ENCODE peak calls at places on chromosomes 12 and 14, in four cellular contexts. W is astrocyte of the spinal cord, N is foreskin fibroblast, E is activated B cell treated with CpG ODN at 0.5 μM for 24 hours. X is an unnamed sample.

GRCh38 chr14:82710257-82710841 is 1176.7 kb upstream of the SEL1L start:
- DNase-seq in N (peak), W (peak), E (no peak), X (peak)

GRCh38 chr14:37326434-37326833 is 128.7 kb downstream of the MIPOL1 start:
- DNase-seq in E (no peak), N (no peak), W (no peak), X (no peak)

GRCh38 chr12:70664463-70664862 is 27.2 kb upstream of the PTPRB start:
- DNase-seq in E (no peak), W (peak), N (no peak), X (no peak)

GRCh38 chr12:117109943-117110342 is 10.7 kb upstream of the TESC start:
- DNase-seq in N (no peak), W (no peak), E (no peak), X (no peak)

GRCh38 chr12:88868062-88868461 is 287.8 kb upstream of the KITLG start:
- DNase-seq in W (no peak), E (no peak), N (no peak), X (no peak)

GRCh38 chr12:129830796-129831195 is 73.0 kb downstream of the TMEM132D start:
- DNase-seq in N (no peak), E (no peak), W (no peak), X (no peak)

GRCh38 chr14:103847954-103848719 is 762 bp upstream of the PPP1R13B start:
- DNase-seq in E (no peak), W (no peak), N (no peak), X (no peak)

GRCh38 chr12:52834727-52835001 is 553 bp upstream of the KRT79 start:
- DNase-seq in N (no peak), W (no peak), E (no peak), X (no peak)

GRCh38 chr12:32265920-32266319 is 133.4 kb upstream of the FGD4 start:
- DNase-seq in N (no peak), E (no peak), W (no peak), X (no peak)

GRCh38 chr14:100268591-100269207 is 29.8 kb downstream of the YY1 start:
- DNase-seq in W (no peak), N (no peak), E (no peak), X (no peak)

GRCh38 chr14:93089501-93090269 is 26.0 kb downstream of the ITPK1 start:
- DNase-seq in E (no peak), N (no peak), W (no peak), X (no peak)

GRCh38 chr12:95633671-95634465 is 82.6 kb upstream of the USP44 start:
- DNase-seq in W (peak), E (no peak), N (no peak), X (no peak)

GRCh38 chr12:101592931-101593330 is 1.8 kb upstream of the MYBPC1 start:
- DNase-seq in W (no peak), N (no peak), E (no peak), X (no peak)

GRCh38 chr12:122872815-122873361 is 23.0 kb downstream of the VPS37B start:
- DNase-seq in N (no peak), W (no peak), E (peak), X (no peak)

GRCh38 chr12:50246873-50247612 is 36.3 kb downstream of the LIMA1 start:
- DNase-seq in E (no peak), N (peak), W (peak), X (no peak)

GRCh38 chr14:61174395-61175386 is 106.4 kb downstream of the TMEM30B start:
- DNase-seq in E (no peak), W (peak), N (peak), X (no peak)

GRCh38 chr12:50221228-50222008 is 54.2 kb upstream of the CERS5 start:
- DNase-seq in N (peak), E (no peak), W (peak), X (no peak)

GRCh38 chr12:21942377-21942703 is 1.1 kb upstream of the ABCC9 start:
- DNase-seq in N (no peak), W (no peak), E (no peak), X (no peak)

DNA sequence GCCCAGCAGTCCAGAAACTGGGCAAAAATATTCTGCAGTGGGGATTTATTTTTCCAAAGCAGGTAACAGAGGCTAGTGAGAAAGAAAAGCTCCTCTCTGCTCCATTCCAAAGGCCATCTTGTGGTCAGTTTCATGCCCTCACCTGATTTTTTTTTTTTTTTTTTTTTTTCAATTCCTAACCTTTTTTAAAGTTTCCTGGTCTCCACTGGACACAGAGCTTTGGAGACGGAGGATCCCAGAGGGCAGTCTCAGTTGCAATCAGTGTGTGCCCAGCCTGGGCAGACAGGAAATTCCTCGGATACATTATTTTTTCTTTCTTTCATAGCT is 178.7 kb upstream of the BCL2L14 start:
- DNase-seq in N (no peak), E (no peak), W (no peak), X (no peak)
- TF ChIP-seq CTCF in N (peak), E (no peak), W (peak), X (peak)

DNA sequence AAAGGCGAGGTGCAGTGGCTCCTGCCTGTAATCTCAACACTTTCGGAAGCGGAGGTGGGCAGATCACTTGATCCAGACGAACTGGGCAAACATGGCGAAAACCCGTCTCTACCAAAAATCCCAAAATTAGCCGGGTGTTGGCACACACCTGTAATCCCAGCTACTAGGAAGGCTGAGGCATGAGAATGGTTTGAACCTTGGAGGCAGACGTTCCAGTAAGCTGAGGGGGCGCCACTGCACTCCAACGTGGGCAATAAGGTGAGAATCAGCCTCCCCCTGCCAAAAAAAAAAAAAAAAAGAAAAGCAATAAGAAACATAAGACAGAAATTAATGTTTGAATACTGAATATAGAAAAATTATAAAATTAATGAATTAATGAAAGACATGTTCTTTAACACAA is 928.7 kb downstream of the LRFN5 start:
- DNase-seq in W (no peak), E (no peak), N (no peak), X (no peak)
- TF ChIP-seq CTCF in W (no peak), E (no peak), N (no peak), X (no peak)

DNA sequence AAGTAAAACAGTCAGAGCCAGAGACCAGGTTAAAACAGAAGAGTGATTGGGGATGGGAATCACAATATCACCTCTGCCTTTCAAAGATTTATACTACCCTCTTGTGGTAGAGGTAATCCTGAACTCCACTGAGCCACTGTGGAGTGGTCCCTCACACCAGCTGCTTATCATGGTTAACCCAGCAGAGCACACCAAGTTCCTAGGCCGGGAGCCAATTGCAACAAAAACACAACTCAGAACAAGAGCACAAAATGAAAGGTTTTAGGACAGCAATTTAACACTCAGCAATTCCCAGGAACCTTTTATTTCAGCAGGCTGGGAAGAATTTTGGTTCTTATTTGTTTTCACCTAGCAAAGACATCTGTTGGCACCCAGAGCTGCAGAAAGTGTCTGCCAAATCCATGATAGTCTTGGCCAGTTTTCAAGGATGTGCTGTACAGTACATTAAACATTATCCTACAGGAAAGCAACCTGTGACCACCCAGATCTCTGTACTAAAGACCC is 220.5 kb upstream of the ATXN7L3B start:
- DNase-seq in N (no peak), W (peak), E (no peak), X (no peak)
- TF ChIP-seq CTCF in N (no peak), W (peak), E (no peak), X (peak)

GRCh38 chr12:24054411-24054810 is 104.9 kb upstream of the SOX5 start:
- DNase-seq in E (no peak), W (no peak), N (no peak), X (no peak)
- TF ChIP-seq CTCF in E (no peak), W (no peak), N (no peak), X (no peak)

GRCh38 chr14:53537421-53538315 is 384.5 kb upstream of the DDHD1 start:
- DNase-seq in N (no peak), E (no peak), W (no peak), X (no peak)
- TF ChIP-seq CTCF in N (peak), E (no peak), W (peak), X (no peak)

DNA sequence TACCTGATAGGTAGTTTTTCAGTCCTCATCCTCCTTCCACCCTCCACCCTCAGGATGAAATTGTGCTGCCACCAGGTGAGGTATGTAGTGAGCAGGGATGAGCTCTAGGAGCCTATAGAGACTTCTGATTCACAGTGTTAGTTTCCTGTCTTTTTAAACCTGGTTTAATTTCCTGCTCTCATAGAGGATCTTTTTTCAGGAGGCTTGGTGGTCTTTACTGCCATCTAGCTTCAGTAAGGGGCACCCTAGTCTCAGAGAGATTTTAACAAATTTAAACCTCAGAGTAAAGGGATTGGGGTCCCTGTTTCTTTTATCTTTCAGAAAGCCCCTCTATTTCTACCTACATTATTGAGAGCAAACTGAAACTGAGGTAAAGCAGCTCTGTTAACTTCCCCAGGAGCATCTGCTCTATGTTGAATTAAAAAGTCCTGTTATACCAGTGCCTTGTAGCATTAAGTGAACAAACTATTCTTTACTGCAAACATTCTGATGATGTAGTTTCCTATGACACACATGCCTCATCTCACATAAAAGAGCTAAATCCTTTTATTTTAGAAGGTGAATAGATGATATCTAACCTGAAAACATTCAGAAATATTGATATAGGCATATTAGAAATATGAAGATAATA is 172.2 kb upstream of the DDHD1 start:
- DNase-seq in N (no peak), E (no peak), W (no peak), X (no peak)
- TF ChIP-seq CTCF in N (peak), E (no peak), W (peak), X (peak)

X was measured in type B pancreatic cell.